ENCODE peak calls at places on chromosomes 11 and 22, in four cellular contexts. W is neuronal stem cell; X is stimulated activated CD4-positive, alpha-beta T cell treated with anti-CD3 and anti-CD28 coated beads, Interleukin-2, amount 100 ng/mL, for 48 hours; R is GM12865. E is an unnamed sample.

GRCh38 chr22:50326225-50326958 is 420 bp downstream of the DENND6B start:
- DNase-seq in R (no peak), W (no peak), X (no peak), E (no peak)

GRCh38 chr11:48154162-48154561 is 62.4 kb upstream of the OR4B1 start:
- DNase-seq in W (no peak), X (no peak), R (no peak), E (no peak)

GRCh38 chr11:93393386-93393785 is 62.8 kb downstream of the DEUP1 start:
- DNase-seq in R (no peak), W (no peak), X (no peak), E (no peak)

GRCh38 chr22:17823226-17823625 is 49.0 kb upstream of the BID start:
- DNase-seq in R (no peak), X (no peak), W (no peak), E (no peak)

GRCh38 chr22:23090079-23090835 is 19.9 kb downstream of the GNAZ start:
- DNase-seq in W (no peak), X (no peak), R (no peak), E (no peak)

GRCh38 chr11:17734418-17734911 is at the start of gene KCNC1:
- DNase-seq in X (no peak), W (peak), R (peak), E (peak)

GRCh38 chr11:17897495-17897894 is 115.4 kb downstream of the SERGEF start:
- DNase-seq in W (no peak), X (no peak), R (no peak), E (no peak)

GRCh38 chr22:21642584-21643448 is 714 bp downstream of the SDF2L1 start:
- DNase-seq in W (no peak), X (peak), R (peak), E (peak)